ENCODE peak calls at places on chromosomes 2 and 18, in nine cellular contexts. B, F, Y, K, Q, L, Z, X and T are unnamed samples.
A peak's percentile ranks its signal among the peaks of the same experiment; 100 is the strongest.

GRCh38 chr2:13040043-13040442 is 323.3 kb downstream of the TRIB2 start:
- DNase-seq in B (no peak), F (no peak), Y (no peak), K (no peak), Q (no peak), L (no peak), Z (no peak), X (no peak), T (peak; percentile 56)

GRCh38 chr2:3787768-3788167 is 84.4 kb downstream of the DCDC2C start:
- DNase-seq in B (no peak), F (no peak), Y (no peak), K (no peak), Q (no peak), L (no peak), Z (no peak), X (no peak), T (no peak)

GRCh38 chr18:10101293-10101701 is 187.5 kb downstream of the VAPA start:
- DNase-seq in B (no peak), F (no peak), Y (no peak), K (no peak), Q (no peak), L (peak; percentile 77), Z (no peak), X (no peak), T (no peak)

GRCh38 chr2:101912545-101912944 is 79.2 kb upstream of the IL1R2 start:
- DNase-seq in B (no peak), F (no peak), Y (no peak), K (no peak), Q (no peak), L (no peak), Z (no peak), X (no peak), T (no peak)

GRCh38 chr18:62325806-62326645 is 916 bp downstream of the TNFRSF11A start:
- DNase-seq in B (peak; percentile 11), F (no peak), Y (no peak), K (no peak), Q (peak; percentile 2), L (no peak), Z (no peak), X (no peak), T (peak; percentile 65)

GRCh38 chr2:63064661-63065060 is 14.0 kb downstream of the OTX1 start:
- DNase-seq in B (no peak), F (no peak), Y (no peak), K (no peak), Q (no peak), L (no peak), Z (no peak), X (no peak), T (no peak)

GRCh38 chr2:30252723-30253688 is 21.7 kb downstream of the LBH start:
- DNase-seq in B (peak; percentile 67), F (no peak), Y (no peak), K (no peak), Q (peak; percentile 85), L (peak; percentile 81), Z (peak; percentile 77), X (no peak), T (peak; percentile 81)

GRCh38 chr2:8078760-8079159 is 603.1 kb upstream of the ID2 start:
- DNase-seq in B (no peak), F (no peak), Y (no peak), K (no peak), Q (no peak), L (no peak), Z (no peak), X (no peak), T (no peak)

GRCh38 chr2:133841905-133842304 is 273.6 kb upstream of the NCKAP5 start:
- DNase-seq in B (no peak), F (no peak), Y (no peak), K (no peak), Q (peak; percentile 99), L (no peak), Z (no peak), X (no peak), T (peak; percentile 55)

GRCh38 chr2:205175831-205176230 is 506.5 kb upstream of the NRP2 start:
- DNase-seq in B (no peak), F (no peak), Y (no peak), K (no peak), Q (no peak), L (no peak), Z (no peak), X (no peak), T (no peak)

GRCh38 chr2:127137741-127138140 is 30.8 kb upstream of the BIN1 start:
- DNase-seq in B (no peak), F (no peak), Y (no peak), K (no peak), Q (no peak), L (peak; percentile 12), Z (no peak), X (no peak), T (no peak)

GRCh38 chr2:36650031-36650430 is 46.5 kb upstream of the VIT start:
- DNase-seq in B (peak; percentile 91), F (peak; percentile 73), Y (no peak), K (peak; percentile 83), Q (peak; percentile 75), L (peak; percentile 40), Z (no peak), X (no peak), T (no peak)

GRCh38 chr2:119696494-119697030 is 17.6 kb downstream of the TMEM177 start:
- DNase-seq in B (no peak), F (no peak), Y (no peak), K (no peak), Q (no peak), L (no peak), Z (no peak), X (no peak), T (no peak)

GRCh38 chr2:168964251-168964807 is 63.2 kb downstream of the G6PC2 start:
- DNase-seq in B (no peak), F (no peak), Y (peak; percentile 59), K (no peak), Q (no peak), L (no peak), Z (no peak), X (no peak), T (no peak)
- H3K4me1 ChIP-seq in B (no peaks in the 10 kb centered on the region), F (peaks cover 2% of the 10 kb centered on the region), Y (peaks cover 31% of the 10 kb centered on the region), K (no peaks in the 10 kb centered on the region), Q (no peaks in the 10 kb centered on the region), L (no peaks in the 10 kb centered on the region), Z (no peaks in the 10 kb centered on the region), X (peaks cover 3% of the 10 kb centered on the region), T (no peaks in the 10 kb centered on the region)

DNA sequence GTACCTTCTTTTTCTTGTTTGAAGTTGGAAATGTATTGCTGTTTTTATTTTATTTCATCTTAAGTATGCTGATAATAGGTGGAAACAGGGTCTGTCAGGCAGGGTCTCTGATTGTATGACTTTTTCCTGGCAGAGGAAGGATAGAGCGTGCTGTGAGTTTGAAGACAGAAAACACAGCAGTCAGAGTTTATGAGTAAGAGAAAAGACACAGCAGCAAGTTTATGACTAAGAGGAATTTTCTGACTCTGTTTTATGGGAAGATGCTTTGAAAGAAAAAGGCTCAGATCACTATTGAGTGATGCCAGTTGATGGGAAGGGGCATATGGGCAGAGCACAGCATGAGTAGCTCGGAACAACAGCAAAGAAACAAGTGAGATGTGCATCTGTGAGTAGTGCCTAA is 379.1 kb downstream of the MEIS1 start:
- DNase-seq in B (no peak), F (no peak), Y (no peak), K (no peak), Q (peak; percentile 64), L (no peak), Z (no peak), X (no peak), T (no peak)
- TF ChIP-seq POLR2A in B (no peak), F (no peak), Y (no peak), K (no peak), Q (no peak), L (no peak), Z (no peak), X (no peak), T (no peak)

GRCh38 chr2:95061601-95062183 is 36.2 kb downstream of the MAL start:
- DNase-seq in B (no peak), F (no peak), Y (no peak), K (no peak), Q (no peak), L (no peak), Z (no peak), X (no peak), T (no peak)
- H3K4me1 ChIP-seq in B (no peaks in the 10 kb centered on the region), F (no peaks in the 10 kb centered on the region), Y (no peaks in the 10 kb centered on the region), K (peaks cover 75% of the 10 kb centered on the region), Q (peaks cover 2% of the 10 kb centered on the region), L (no peaks in the 10 kb centered on the region), Z (no peaks in the 10 kb centered on the region), X (peaks cover 22% of the 10 kb centered on the region), T (no peaks in the 10 kb centered on the region)

GRCh38 chr2:232541195-232541960 is 1.9 kb downstream of the CHRNG start:
- DNase-seq in B (no peak), F (no peak), Y (no peak), K (no peak), Q (no peak), L (no peak), Z (peak; percentile 11), X (no peak), T (no peak)

GRCh38 chr2:232540441-232541041 is 1.0 kb downstream of the CHRNG start:
- DNase-seq in B (no peak), F (no peak), Y (no peak), K (no peak), Q (no peak), L (no peak), Z (peak; percentile 7), X (no peak), T (no peak)

GRCh38 chr2:232538671-232539070 is 821 bp upstream of the CHRNG start:
- DNase-seq in B (no peak), F (no peak), Y (no peak), K (no peak), Q (no peak), L (no peak), Z (no peak), X (no peak), T (no peak)

GRCh38 chr2:232537499-232537898 is 2.0 kb upstream of the CHRNG start:
- DNase-seq in B (no peak), F (no peak), Y (peak; percentile 73), K (no peak), Q (no peak), L (no peak), Z (no peak), X (no peak), T (peak; percentile 68)

DNA sequence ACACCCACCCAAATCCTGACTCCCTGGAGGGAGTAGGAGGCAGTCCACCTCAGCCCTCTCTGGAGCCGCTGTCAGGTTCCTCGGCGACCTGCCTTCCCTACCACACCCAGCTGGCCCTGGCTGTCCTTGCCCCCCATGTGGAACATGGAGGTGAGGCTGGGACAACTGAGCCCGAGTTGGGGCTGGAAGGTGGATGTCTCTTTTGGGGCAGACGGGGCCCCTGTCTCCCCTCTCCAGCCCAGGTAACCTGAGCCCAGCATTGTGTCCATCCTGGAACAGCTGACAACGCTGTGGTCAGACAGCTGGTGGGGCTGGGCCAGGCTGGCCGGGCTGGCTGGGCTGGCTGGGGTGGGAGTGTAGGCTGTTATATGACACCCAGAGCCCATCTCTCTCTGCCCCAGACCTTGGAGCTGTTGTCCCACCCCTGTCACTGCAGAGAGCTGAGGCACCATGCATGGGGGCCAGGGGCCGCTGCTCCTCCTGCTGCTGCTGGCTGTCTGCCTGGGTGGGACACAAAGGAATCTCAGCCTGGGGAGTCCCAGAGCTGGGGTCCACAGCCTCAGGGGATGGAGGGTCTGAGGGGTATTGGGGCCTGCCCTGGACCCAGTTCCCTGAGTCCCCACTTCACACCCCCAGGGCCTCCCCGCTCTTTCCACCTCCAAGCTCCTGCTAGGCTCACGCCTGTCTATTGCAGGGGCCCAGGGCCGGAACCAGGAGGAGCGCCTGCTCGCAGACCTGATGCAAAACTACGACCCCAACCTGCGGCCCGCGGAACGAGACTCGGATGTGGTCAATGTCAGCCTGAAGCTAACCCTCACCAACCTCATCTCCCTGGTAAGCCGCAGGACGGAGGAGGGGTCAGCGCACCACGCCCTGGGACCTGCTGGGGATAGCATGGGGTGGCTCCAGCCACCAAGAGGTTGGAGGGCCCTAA is at the start of gene CHRNG:
- DNase-seq in B (no peak), F (no peak), Y (no peak), K (no peak), Q (no peak), L (no peak), Z (no peak), X (no peak), T (no peak)
- TF ChIP-seq POLR2A in B (no peak), F (no peak), Y (no peak), K (no peak), Q (no peak), L (no peak), Z (no peak), X (no peak), T (no peak)